ENCODE peak calls at places on chromosomes 13 and 19, in seven cellular contexts. K, S, M, E, P, I and H are unnamed samples.
A peak's percentile ranks its signal among the peaks of the same experiment; 100 is the strongest.

GRCh38 chr13:90835826-90836225 is 511.7 kb upstream of the MIR17HG start:
- DNase-seq in K (no peak), I (no peak), E (no peak), M (no peak), P (no peak), S (no peak), H (no peak)

GRCh38 chr19:28426902-28427232 is 786.1 kb downstream of the UQCRFS1 start:
- DNase-seq in E (no peak), M (no peak), I (no peak), S (no peak), K (no peak), P (peak; percentile 1), H (peak; percentile 32)

GRCh38 chr19:6737873-6738725 is 719 bp upstream of the GPR108 start:
- DNase-seq in P (peak; percentile 84), M (peak; percentile 82), K (peak; percentile 99), S (peak; percentile 89), E (no peak), I (peak; percentile 100), H (no peak)

GRCh38 chr19:40445945-40446784 is 2.0 kb upstream of the SERTAD3 start:
- DNase-seq in I (no peak), P (no peak), E (no peak), K (no peak), M (no peak), S (no peak), H (no peak)

GRCh38 chr13:67620665-67621064 is 390.5 kb upstream of the PCDH9 start:
- DNase-seq in E (no peak), M (no peak), S (no peak), I (no peak), P (peak; percentile 89), K (no peak), H (peak; percentile 49)

GRCh38 chr19:46481187-46481586 is 9.8 kb upstream of the PNMA8A start:
- DNase-seq in K (no peak), P (peak; percentile 51), E (no peak), M (no peak), S (no peak), I (no peak), H (no peak)

GRCh38 chr19:19385900-19386339 is 19.6 kb upstream of the GATAD2A start:
- DNase-seq in P (no peak), S (peak; percentile 72), I (no peak), K (peak; percentile 64), M (no peak), E (no peak), H (no peak)

GRCh38 chr19:58356971-58357797 is 3.9 kb upstream of the A1BG start:
- DNase-seq in K (no peak), I (no peak), S (no peak), E (no peak), P (peak; percentile 14), M (no peak), H (no peak)

GRCh38 chr13:62653371-62653770 is 1237.7 kb upstream of the PCDH20 start:
- DNase-seq in M (no peak), K (no peak), E (peak; percentile 7), I (no peak), S (no peak), P (no peak), H (peak; percentile 2)

GRCh38 chr13:54980651-54981050 is 1952.0 kb downstream of the OLFM4 start:
- DNase-seq in K (no peak), P (peak; percentile 18), S (no peak), M (no peak), E (no peak), I (peak; percentile 61), H (no peak)

GRCh38 chr13:112897956-112898785 is 70.8 kb upstream of the MCF2L start:
- DNase-seq in I (no peak), S (no peak), M (no peak), P (no peak), K (no peak), E (no peak), H (no peak)

GRCh38 chr19:30029721-30030510 is 87.9 kb downstream of the URI1 start:
- DNase-seq in M (no peak), S (peak; percentile 22), E (peak; percentile 2), K (no peak), P (peak; percentile 4), I (no peak), H (peak; percentile 12)

GRCh38 chr13:43720780-43721397 is 65.9 kb downstream of the ENOX1 start:
- DNase-seq in E (no peak), M (no peak), I (no peak), P (peak; percentile 28), S (no peak), K (no peak), H (peak; percentile 43)

GRCh38 chr13:87094646-87095045 is 576.5 kb upstream of the SLITRK5 start:
- DNase-seq in P (peak; percentile 50), I (no peak), K (no peak), S (no peak), E (no peak), M (no peak), H (no peak)

GRCh38 chr13:43767351-43767901 is 19.3 kb downstream of the ENOX1 start:
- DNase-seq in P (peak; percentile 55), M (peak; percentile 45), S (no peak), I (no peak), K (peak; percentile 20), E (no peak), H (peak; percentile 26)

GRCh38 chr19:55092423-55093318 is 17.0 kb downstream of the EPS8L1 start:
- DNase-seq in K (no peak), P (no peak), S (no peak), M (no peak), I (no peak), E (no peak), H (no peak)

GRCh38 chr13:27953671-27954405 is 15.3 kb downstream of the CDX2 start:
- DNase-seq in M (peak; percentile 63), S (peak; percentile 56), K (peak; percentile 69), P (peak; percentile 56), I (peak; percentile 59), E (peak; percentile 54), H (no peak)

GRCh38 chr19:44660081-44660480 is 11.2 kb upstream of the CEACAM19 start:
- DNase-seq in M (no peak), P (no peak), I (no peak), E (no peak), K (no peak), S (no peak), H (no peak)

GRCh38 chr13:32734511-32734910 is 148.3 kb downstream of the PDS5B start:
- DNase-seq in E (no peak), S (no peak), I (no peak), K (no peak), P (peak; percentile 42), M (no peak), H (peak; percentile 78)

GRCh38 chr13:49890376-49890775 is 45.8 kb downstream of the SPRYD7 start:
- DNase-seq in M (no peak), E (no peak), P (no peak), I (no peak), K (no peak), S (no peak), H (no peak)
- H3K4me3 ChIP-seq in M (no peak overlapping the region), E (no peak overlapping the region), P (no peak overlapping the region), I (no peak overlapping the region), K (no peak overlapping the region), S (no peak overlapping the region), H (no peak overlapping the region)

GRCh38 chr19:4369109-4369887 is 25.9 kb downstream of the MPND start:
- DNase-seq in I (peak; percentile 91), S (peak; percentile 95), E (no peak), M (peak; percentile 70), P (no peak), K (peak; percentile 56), H (no peak)
- H3K4me3 ChIP-seq in I (peak overlapping the region; percentile 62), S (peak overlapping the region; percentile 53), E (no peak overlapping the region), M (peak overlapping the region; percentile 39), P (no peak overlapping the region), K (no peak overlapping the region), H (no peak overlapping the region)

GRCh38 chr19:42282810-42283247 is 13.8 kb downstream of the CIC start:
- DNase-seq in I (no peak), K (no peak), P (no peak), M (no peak), S (no peak), E (no peak), H (no peak)

GRCh38 chr19:42280761-42281174 is 11.7 kb downstream of the CIC start:
- DNase-seq in E (no peak), I (no peak), P (no peak), M (peak; percentile 75), S (no peak), K (peak; percentile 73), H (no peak)

GRCh38 chr19:42283248-42284065 is 14.4 kb downstream of the CIC start:
- DNase-seq in P (peak; percentile 90), I (peak; percentile 95), E (peak; percentile 69), K (peak; percentile 96), S (peak; percentile 95), M (peak; percentile 98), H (peak; percentile 78)

GRCh38 chr19:42281175-42282035 is 12.4 kb downstream of the CIC start:
- DNase-seq in S (no peak), E (no peak), P (peak; percentile 65), K (peak; percentile 72), I (no peak), M (peak; percentile 81), H (no peak)

GRCh38 chr19:42282036-42282762 is 13.1 kb downstream of the CIC start:
- DNase-seq in E (no peak), I (no peak), M (no peak), P (peak; percentile 36), K (no peak), S (no peak), H (no peak)
- H3K4me3 ChIP-seq in E (peak overlapping the region; percentile 72), I (no peak overlapping the region), M (peak overlapping the region; percentile 82), P (peak overlapping the region; percentile 1), K (no peak overlapping the region), S (peak overlapping the region; percentile 37), H (peak overlapping the region; percentile 59)

GRCh38 chr13:26257049-26257448 is 3.1 kb downstream of the CDK8 start:
- DNase-seq in S (no peak), M (no peak), I (no peak), K (no peak), E (no peak), P (no peak), H (no peak)
- H3K4me3 ChIP-seq in S (peak overlapping the region; percentile 9), M (peak overlapping the region; percentile 87), I (no peak overlapping the region), K (no peak overlapping the region), E (no peak overlapping the region), P (no peak overlapping the region), H (no peak overlapping the region)